ENCODE peak calls at places on chromosome 13, in eight cellular contexts. One of them, this sample, is unnamed.

GRCh38 chr13:53341144-53341510 is 312.5 kb downstream of the OLFM4 start:
- DNase-seq in activated T-helper 1 cell treated with anti-CD3 and anti-CD28 coated beads, Interleukin-12 subunit alpha, Interleukin-12 subunit beta, Interleukin-2, Interleukin-4 antibody, amounts not matched to agents 30 ng/mL and 10 ng/mL and 1 ng/mL, durations not matched to agents 14 hours and 24 hours and 36 hours: no peak
- DNase-seq in transverse colon: no peak
- DNase-seq in skeletal muscle cell: no peak
- DNase-seq in CD4-positive, alpha-beta memory T cell: no peak
- DNase-seq in Right ventricle myocardium superior: no peak
- DNase-seq in memory B cell: no peak
- DNase-seq in uterus: no peak
- DNase-seq in this sample: no peak

GRCh38 chr13:33612641-33613638 is 205.0 kb upstream of the RFC3 start:
- DNase-seq in activated T-helper 1 cell treated with anti-CD3 and anti-CD28 coated beads, Interleukin-12 subunit alpha, Interleukin-12 subunit beta, Interleukin-2, Interleukin-4 antibody, amounts not matched to agents 30 ng/mL and 10 ng/mL and 1 ng/mL, durations not matched to agents 14 hours and 24 hours and 36 hours: peak
- DNase-seq in transverse colon: no peak
- DNase-seq in skeletal muscle cell: no peak
- DNase-seq in CD4-positive, alpha-beta memory T cell: no peak
- DNase-seq in Right ventricle myocardium superior: no peak
- DNase-seq in memory B cell: no peak
- DNase-seq in uterus: no peak
- DNase-seq in this sample: no peak

GRCh38 chr13:46317120-46317519 is 69.9 kb downstream of the RUBCNL start:
- DNase-seq in activated T-helper 1 cell treated with anti-CD3 and anti-CD28 coated beads, Interleukin-12 subunit alpha, Interleukin-12 subunit beta, Interleukin-2, Interleukin-4 antibody, amounts not matched to agents 30 ng/mL and 10 ng/mL and 1 ng/mL, durations not matched to agents 14 hours and 24 hours and 36 hours: no peak
- DNase-seq in transverse colon: no peak
- DNase-seq in skeletal muscle cell: peak
- DNase-seq in CD4-positive, alpha-beta memory T cell: no peak
- DNase-seq in Right ventricle myocardium superior: no peak
- DNase-seq in memory B cell: no peak
- DNase-seq in uterus: no peak
- DNase-seq in this sample: no peak

GRCh38 chr13:95950103-95950502 is 103.1 kb downstream of the UGGT2 start:
- DNase-seq in activated T-helper 1 cell treated with anti-CD3 and anti-CD28 coated beads, Interleukin-12 subunit alpha, Interleukin-12 subunit beta, Interleukin-2, Interleukin-4 antibody, amounts not matched to agents 30 ng/mL and 10 ng/mL and 1 ng/mL, durations not matched to agents 14 hours and 24 hours and 36 hours: no peak
- DNase-seq in transverse colon: no peak
- DNase-seq in skeletal muscle cell: no peak
- DNase-seq in CD4-positive, alpha-beta memory T cell: no peak
- DNase-seq in Right ventricle myocardium superior: no peak
- DNase-seq in memory B cell: no peak
- DNase-seq in uterus: no peak
- DNase-seq in this sample: no peak

GRCh38 chr13:36839981-36840380 is 21.0 kb downstream of the RFXAP start:
- DNase-seq in activated T-helper 1 cell treated with anti-CD3 and anti-CD28 coated beads, Interleukin-12 subunit alpha, Interleukin-12 subunit beta, Interleukin-2, Interleukin-4 antibody, amounts not matched to agents 30 ng/mL and 10 ng/mL and 1 ng/mL, durations not matched to agents 14 hours and 24 hours and 36 hours: no peak
- DNase-seq in transverse colon: no peak
- DNase-seq in skeletal muscle cell: no peak
- DNase-seq in CD4-positive, alpha-beta memory T cell: no peak
- DNase-seq in Right ventricle myocardium superior: no peak
- DNase-seq in memory B cell: no peak
- DNase-seq in uterus: no peak
- DNase-seq in this sample: no peak

GRCh38 chr13:79541426-79542049 is 60.6 kb downstream of the NDFIP2 start:
- DNase-seq in activated T-helper 1 cell treated with anti-CD3 and anti-CD28 coated beads, Interleukin-12 subunit alpha, Interleukin-12 subunit beta, Interleukin-2, Interleukin-4 antibody, amounts not matched to agents 30 ng/mL and 10 ng/mL and 1 ng/mL, durations not matched to agents 14 hours and 24 hours and 36 hours: no peak
- DNase-seq in transverse colon: no peak
- DNase-seq in skeletal muscle cell: no peak
- DNase-seq in CD4-positive, alpha-beta memory T cell: peak
- DNase-seq in Right ventricle myocardium superior: no peak
- DNase-seq in memory B cell: peak
- DNase-seq in uterus: no peak
- DNase-seq in this sample: peak

GRCh38 chr13:66585669-66586203 is 644.4 kb downstream of the PCDH9 start:
- DNase-seq in activated T-helper 1 cell treated with anti-CD3 and anti-CD28 coated beads, Interleukin-12 subunit alpha, Interleukin-12 subunit beta, Interleukin-2, Interleukin-4 antibody, amounts not matched to agents 30 ng/mL and 10 ng/mL and 1 ng/mL, durations not matched to agents 14 hours and 24 hours and 36 hours: no peak
- DNase-seq in transverse colon: no peak
- DNase-seq in skeletal muscle cell: no peak
- DNase-seq in CD4-positive, alpha-beta memory T cell: no peak
- DNase-seq in Right ventricle myocardium superior: no peak
- DNase-seq in memory B cell: no peak
- DNase-seq in uterus: no peak
- DNase-seq in this sample: no peak

GRCh38 chr13:75749407-75749806 is 113.3 kb downstream of the LMO7 start:
- DNase-seq in activated T-helper 1 cell treated with anti-CD3 and anti-CD28 coated beads, Interleukin-12 subunit alpha, Interleukin-12 subunit beta, Interleukin-2, Interleukin-4 antibody, amounts not matched to agents 30 ng/mL and 10 ng/mL and 1 ng/mL, durations not matched to agents 14 hours and 24 hours and 36 hours: no peak
- DNase-seq in transverse colon: no peak
- DNase-seq in skeletal muscle cell: peak
- DNase-seq in CD4-positive, alpha-beta memory T cell: no peak
- DNase-seq in Right ventricle myocardium superior: no peak
- DNase-seq in memory B cell: no peak
- DNase-seq in uterus: no peak
- DNase-seq in this sample: no peak

GRCh38 chr13:100710176-100710575 is 35.6 kb upstream of the TMTC4 start:
- DNase-seq in activated T-helper 1 cell treated with anti-CD3 and anti-CD28 coated beads, Interleukin-12 subunit alpha, Interleukin-12 subunit beta, Interleukin-2, Interleukin-4 antibody, amounts not matched to agents 30 ng/mL and 10 ng/mL and 1 ng/mL, durations not matched to agents 14 hours and 24 hours and 36 hours: no peak
- DNase-seq in transverse colon: no peak
- DNase-seq in skeletal muscle cell: no peak
- DNase-seq in CD4-positive, alpha-beta memory T cell: no peak
- DNase-seq in Right ventricle myocardium superior: no peak
- DNase-seq in memory B cell: no peak
- DNase-seq in uterus: no peak
- DNase-seq in this sample: no peak

GRCh38 chr13:27005976-27006518 is 165.6 kb downstream of the USP12 start:
- DNase-seq in activated T-helper 1 cell treated with anti-CD3 and anti-CD28 coated beads, Interleukin-12 subunit alpha, Interleukin-12 subunit beta, Interleukin-2, Interleukin-4 antibody, amounts not matched to agents 30 ng/mL and 10 ng/mL and 1 ng/mL, durations not matched to agents 14 hours and 24 hours and 36 hours: no peak
- DNase-seq in transverse colon: no peak
- DNase-seq in skeletal muscle cell: no peak
- DNase-seq in CD4-positive, alpha-beta memory T cell: no peak
- DNase-seq in Right ventricle myocardium superior: no peak
- DNase-seq in memory B cell: no peak
- DNase-seq in uterus: no peak
- DNase-seq in this sample: no peak

GRCh38 chr13:20446405-20446804 is 79.3 kb downstream of the CRYL1 start:
- DNase-seq in activated T-helper 1 cell treated with anti-CD3 and anti-CD28 coated beads, Interleukin-12 subunit alpha, Interleukin-12 subunit beta, Interleukin-2, Interleukin-4 antibody, amounts not matched to agents 30 ng/mL and 10 ng/mL and 1 ng/mL, durations not matched to agents 14 hours and 24 hours and 36 hours: no peak
- DNase-seq in transverse colon: no peak
- DNase-seq in skeletal muscle cell: no peak
- DNase-seq in CD4-positive, alpha-beta memory T cell: no peak
- DNase-seq in Right ventricle myocardium superior: no peak
- DNase-seq in memory B cell: no peak
- DNase-seq in uterus: no peak
- DNase-seq in this sample: no peak

GRCh38 chr13:29524176-29524575 is 71.3 kb downstream of the SLC7A1 start:
- DNase-seq in activated T-helper 1 cell treated with anti-CD3 and anti-CD28 coated beads, Interleukin-12 subunit alpha, Interleukin-12 subunit beta, Interleukin-2, Interleukin-4 antibody, amounts not matched to agents 30 ng/mL and 10 ng/mL and 1 ng/mL, durations not matched to agents 14 hours and 24 hours and 36 hours: no peak
- DNase-seq in transverse colon: no peak
- DNase-seq in skeletal muscle cell: no peak
- DNase-seq in CD4-positive, alpha-beta memory T cell: no peak
- DNase-seq in Right ventricle myocardium superior: peak
- DNase-seq in memory B cell: no peak
- DNase-seq in uterus: no peak
- DNase-seq in this sample: no peak

GRCh38 chr13:97139704-97140103 is 82.4 kb upstream of the MBNL2 start:
- DNase-seq in activated T-helper 1 cell treated with anti-CD3 and anti-CD28 coated beads, Interleukin-12 subunit alpha, Interleukin-12 subunit beta, Interleukin-2, Interleukin-4 antibody, amounts not matched to agents 30 ng/mL and 10 ng/mL and 1 ng/mL, durations not matched to agents 14 hours and 24 hours and 36 hours: no peak
- DNase-seq in transverse colon: no peak
- DNase-seq in skeletal muscle cell: no peak
- DNase-seq in CD4-positive, alpha-beta memory T cell: no peak
- DNase-seq in Right ventricle myocardium superior: no peak
- DNase-seq in memory B cell: no peak
- DNase-seq in uterus: no peak
- DNase-seq in this sample: no peak

This sample was measured in midbrain.